ENCODE peak calls at places on chromosomes 16 and 17, in ten cellular contexts. Y, S, R, Q, V, B, X, D, I and T are unnamed samples.

GRCh38 chr16:81604960-81605383 is 160.4 kb downstream of the CMIP start:
- DNase-seq in Y (peak; percentile 64), S (no peak), B (no peak), V (no peak), D (no peak), X (no peak), Q (no peak), I (peak; percentile 49), R (peak; percentile 87), T (no peak)

GRCh38 chr16:6797223-6797622 is 535.4 kb upstream of the RBFOX1 start:
- DNase-seq in R (no peak), I (no peak), V (no peak), B (no peak), S (no peak), X (no peak), Q (no peak), Y (no peak), D (no peak), T (no peak)

GRCh38 chr17:21129023-21129681 is 2.4 kb downstream of the DHRS7B start:
- DNase-seq in Q (no peak), X (no peak), S (no peak), I (no peak), D (no peak), V (no peak), R (peak; percentile 78), Y (peak; percentile 40), B (no peak), T (no peak)

GRCh38 chr16:30457256-30457655 is 11.6 kb upstream of the SEPHS2 start:
- DNase-seq in S (no peak), X (no peak), R (no peak), Q (no peak), V (no peak), B (no peak), Y (no peak), I (no peak), D (no peak), T (no peak)

GRCh38 chr17:77684803-77685580 is 273.5 kb upstream of the TNRC6C start:
- DNase-seq in I (no peak), V (no peak), B (no peak), Q (no peak), S (no peak), X (peak; percentile 24), D (no peak), Y (no peak), R (no peak), T (no peak)

GRCh38 chr16:87560428-87561199 is 41.7 kb upstream of the JPH3 start:
- DNase-seq in I (peak; percentile 60), S (no peak), Y (no peak), R (peak; percentile 35), Q (no peak), B (peak; percentile 62), V (no peak), X (peak; percentile 61), D (no peak), T (no peak)

GRCh38 chr16:75263963-75264445 is 12.6 kb upstream of the BCAR1 start:
- DNase-seq in R (peak; percentile 68), D (no peak), V (no peak), X (peak; percentile 76), Y (peak; percentile 49), B (no peak), S (no peak), I (no peak), Q (no peak), T (no peak)

GRCh38 chr16:2586241-2586640 is 48.4 kb downstream of the PDPK1 start:
- DNase-seq in X (no peak), S (no peak), R (no peak), I (no peak), B (peak; percentile 48), V (no peak), Q (no peak), Y (no peak), D (no peak), T (no peak)

GRCh38 chr17:63116228-63116627 is 150.2 kb downstream of the TANC2 start:
- DNase-seq in R (no peak), X (no peak), Q (no peak), Y (no peak), D (no peak), V (no peak), I (no peak), S (no peak), B (no peak), T (no peak)

GRCh38 chr17:21376835-21377690 is 906 bp downstream of the KCNJ12 start:
- DNase-seq in X (no peak), R (peak; percentile 40), S (no peak), Q (no peak), V (no peak), D (no peak), B (no peak), I (peak; percentile 52), Y (peak; percentile 21), T (no peak)

GRCh38 chr17:27276653-27277156 is 17.2 kb upstream of the WSB1 start:
- DNase-seq in R (no peak), B (no peak), Y (no peak), S (no peak), X (no peak), Q (no peak), V (no peak), I (no peak), D (peak; percentile 44), T (no peak)

GRCh38 chr16:83682858-83683235 is 124.9 kb upstream of the HSBP1 start:
- DNase-seq in R (no peak), Q (no peak), I (no peak), Y (no peak), V (no peak), S (no peak), X (no peak), D (no peak), B (no peak), T (no peak)

GRCh38 chr17:19343671-19344151 is 18.8 kb downstream of the B9D1 start:
- DNase-seq in B (no peak), R (no peak), D (no peak), I (no peak), V (no peak), S (no peak), Q (no peak), Y (no peak), X (peak; percentile 37), T (no peak)

GRCh38 chr17:80320496-80320895 is 59.8 kb downstream of the RNF213 start:
- DNase-seq in Q (no peak), Y (no peak), B (no peak), X (peak; percentile 42), R (no peak), D (no peak), I (no peak), V (no peak), S (no peak), T (no peak)

GRCh38 chr17:27544350-27545131 is 86.4 kb upstream of the LGALS9 start:
- DNase-seq in X (no peak), R (no peak), S (no peak), I (no peak), Y (no peak), V (no peak), D (no peak), B (peak; percentile 86), Q (no peak), T (no peak)

GRCh38 chr17:2055494-2056220 is 754 bp downstream of the HIC1 start:
- DNase-seq in R (peak; percentile 73), V (no peak), S (no peak), I (no peak), B (peak; percentile 80), X (peak; percentile 75), D (no peak), Y (no peak), Q (no peak), T (no peak)

GRCh38 chr17:17613708-17614114 is 22.2 kb upstream of the PEMT start:
- DNase-seq in V (peak; percentile 40), B (peak; percentile 71), R (peak; percentile 76), S (no peak), X (peak; percentile 74), D (peak; percentile 58), Y (peak; percentile 65), I (peak; percentile 63), Q (no peak), T (peak; percentile 9)